ENCODE peak calls at places on chromosomes 3 and 15, in six cellular contexts. S is activated gamma-delta T cell treated with Interleukin-2 at 50 U/mL for 16 hours; L is CD4-positive, alpha-beta T cell; A is amygdala; M is transverse colon; E is H9. V is an unnamed sample.

GRCh38 chr15:75238150-75238549 is 20.0 kb upstream of the GOLGA6C start:
- DNase-seq in S (no peak), L (no peak), A (no peak), M (no peak), E (no peak), V (no peak)

GRCh38 chr15:65740148-65740547 is 51.9 kb downstream of the DENND4A start:
- DNase-seq in S (no peak), L (no peak), A (no peak), M (no peak), E (no peak), V (no peak)

GRCh38 chr15:37014137-37014536 is 86.2 kb downstream of the MEIS2 start:
- DNase-seq in S (no peak), L (no peak), A (no peak), M (no peak), E (no peak), V (no peak)

GRCh38 chr3:72100062-72100511 is 315.1 kb upstream of the PROK2 start:
- DNase-seq in S (no peak), L (no peak), A (no peak), M (no peak), E (peak), V (no peak)

GRCh38 chr3:177459397-177459796 is 262.1 kb upstream of the TBL1XR1 start:
- DNase-seq in S (no peak), L (no peak), A (no peak), M (no peak), E (no peak), V (no peak)

GRCh38 chr3:168040624-168041208 is 55.0 kb downstream of the GOLIM4 start:
- DNase-seq in S (no peak), L (no peak), A (no peak), M (no peak), E (peak), V (no peak)

GRCh38 chr3:142723968-142724681 is at the start of gene TRPC1:
- DNase-seq in S (peak), L (peak), A (peak), M (peak), E (peak), V (peak)

GRCh38 chr15:62071711-62072308 is 5.0 kb downstream of the C2CD4A start:
- DNase-seq in S (no peak), L (no peak), A (no peak), M (no peak), E (no peak), V (no peak)

GRCh38 chr15:43125095-43125661 is 8.2 kb upstream of the TMEM62 start:
- DNase-seq in S (no peak), L (no peak), A (no peak), M (no peak), E (no peak), V (no peak)

GRCh38 chr3:171044828-171045793 is 18.6 kb upstream of the SLC2A2 start:
- DNase-seq in S (no peak), L (no peak), A (no peak), M (no peak), E (no peak), V (no peak)

GRCh38 chr3:170599083-170599482 is 13.2 kb upstream of the SLC7A14 start:
- DNase-seq in S (no peak), L (no peak), A (no peak), M (no peak), E (no peak), V (no peak)

GRCh38 chr15:89857673-89858072 is 36.1 kb downstream of the AP3S2 start:
- DNase-seq in S (no peak), L (no peak), A (no peak), M (peak), E (no peak), V (no peak)

GRCh38 chr3:10550705-10551104 is 45.3 kb upstream of the ATP2B2 start:
- DNase-seq in S (no peak), L (no peak), A (no peak), M (no peak), E (peak), V (no peak)

GRCh38 chr15:48177383-48177874 is 666 bp downstream of the MYEF2 start:
- DNase-seq in S (no peak), L (peak), A (no peak), M (no peak), E (no peak), V (peak)

GRCh38 chr3:169104541-169104940 is 559.0 kb downstream of the MECOM start:
- DNase-seq in S (no peak), L (no peak), A (no peak), M (no peak), E (no peak), V (no peak)

GRCh38 chr3:172208586-172209332 is 169.4 kb downstream of the FNDC3B start:
- DNase-seq in S (no peak), L (no peak), A (no peak), M (no peak), E (peak), V (no peak)

GRCh38 chr3:11770105-11770476 is 76.6 kb downstream of the TAMM41 start:
- DNase-seq in S (no peak), L (no peak), A (no peak), M (no peak), E (no peak), V (no peak)

GRCh38 chr15:35127717-35128116 is 42.6 kb upstream of the NANOGP8 start:
- DNase-seq in S (no peak), L (no peak), A (no peak), M (no peak), E (no peak), V (no peak)

GRCh38 chr3:72234394-72234793 is 449.4 kb upstream of the PROK2 start:
- DNase-seq in S (no peak), L (no peak), A (no peak), M (no peak), E (no peak), V (no peak)

GRCh38 chr3:157533298-157533870 is 30.2 kb upstream of the VEPH1 start:
- DNase-seq in S (no peak), L (no peak), A (no peak), M (no peak), E (no peak), V (no peak)

GRCh38 chr3:189360291-189360690 is 188.5 kb downstream of the TPRG1 start:
- DNase-seq in S (no peak), L (no peak), A (no peak), M (no peak), E (no peak), V (no peak)

GRCh38 chr3:170999737-171000242 is 26.7 kb downstream of the SLC2A2 start:
- DNase-seq in S (no peak), L (no peak), A (no peak), M (peak), E (no peak), V (no peak)

GRCh38 chr3:148880681-148881080 is 15.6 kb downstream of the CPA3 start:
- DNase-seq in S (no peak), L (no peak), A (no peak), M (no peak), E (peak), V (no peak)

GRCh38 chr15:72591361-72591760 is 63.1 kb upstream of the GOLGA6B start:
- DNase-seq in S (no peak), L (no peak), A (no peak), M (no peak), E (no peak), V (no peak)

GRCh38 chr15:35728176-35728938 is 182.4 kb upstream of the DPH6 start:
- DNase-seq in S (no peak), L (no peak), A (no peak), M (no peak), E (no peak), V (no peak)

GRCh38 chr3:62940763-62941632 is 65.8 kb upstream of the CADPS start:
- DNase-seq in S (no peak), L (no peak), A (no peak), M (no peak), E (no peak), V (no peak)

GRCh38 chr3:168183774-168184173 is 88.0 kb upstream of the GOLIM4 start:
- DNase-seq in S (no peak), L (no peak), A (no peak), M (no peak), E (no peak), V (no peak)

GRCh38 chr3:354433-354832 is 157.9 kb downstream of the CHL1 start:
- DNase-seq in S (peak), L (no peak), A (peak), M (peak), E (peak), V (no peak)

GRCh38 chr15:27545494-27546255 is 553.4 kb downstream of the OCA2 start:
- DNase-seq in S (no peak), L (no peak), A (no peak), M (no peak), E (no peak), V (no peak)

GRCh38 chr15:94523873-94524272 is 292.5 kb downstream of the MCTP2 start:
- DNase-seq in S (no peak), L (no peak), A (no peak), M (no peak), E (no peak), V (no peak)